ENCODE peak calls at places on chromosomes 2 and 18, in six cellular contexts. S, A, V, Y, O and J are unnamed samples.

GRCh38 chr2:157052685-157053224 is 204.8 kb upstream of the GALNT5 start:
- DNase-seq in S (peak; percentile 87), A (no peak), V (peak; percentile 54), Y (no peak), O (no peak), J (no peak)

GRCh38 chr18:62784966-62785413 is 69.6 kb downstream of the PHLPP1 start:
- DNase-seq in S (peak; percentile 84), A (peak; percentile 53), V (peak; percentile 88), Y (no peak), O (no peak), J (peak; percentile 39)

GRCh38 chr2:133241231-133241575 is 327.1 kb downstream of the NCKAP5 start:
- DNase-seq in S (peak; percentile 91), A (no peak), V (peak; percentile 34), Y (no peak), O (no peak), J (no peak)

GRCh38 chr18:30991397-30991796 is 51.1 kb downstream of the DSC3 start:
- DNase-seq in S (no peak), A (no peak), V (no peak), Y (no peak), O (no peak), J (no peak)

GRCh38 chr2:221635949-221636348 is 63.8 kb upstream of the EPHA4 start:
- DNase-seq in S (no peak), A (peak; percentile 25), V (no peak), Y (no peak), O (no peak), J (no peak)

GRCh38 chr18:50194623-50195532 is at the start of gene MYO5B:
- DNase-seq in S (no peak), A (peak; percentile 64), V (no peak), Y (peak; percentile 58), O (no peak), J (peak; percentile 85)

GRCh38 chr2:79935771-79936657 is 368.5 kb downstream of the LRRTM1 start:
- DNase-seq in S (peak; percentile 84), A (peak; percentile 91), V (peak; percentile 69), Y (peak; percentile 49), O (peak; percentile 29), J (peak; percentile 3)

GRCh38 chr18:21203096-21203495 is 38.9 kb upstream of the GREB1L start:
- DNase-seq in S (no peak), A (no peak), V (no peak), Y (no peak), O (no peak), J (no peak)

GRCh38 chr18:23209796-23210195 is 74.5 kb downstream of the CABLES1 start:
- DNase-seq in S (no peak), A (no peak), V (no peak), Y (no peak), O (no peak), J (no peak)

GRCh38 chr2:34652636-34653035 is 1053.5 kb upstream of the FAM98A start:
- DNase-seq in S (no peak), A (peak; percentile 34), V (peak; percentile 9), Y (peak; percentile 21), O (no peak), J (peak; percentile 42)

GRCh38 chr2:239678186-239678490 is 277.3 kb upstream of the HDAC4 start:
- DNase-seq in S (no peak), A (no peak), V (no peak), Y (no peak), O (no peak), J (no peak)

GRCh38 chr2:43207553-43208300 is 18.7 kb downstream of the ZFP36L2 start:
- DNase-seq in S (no peak), A (no peak), V (no peak), Y (no peak), O (no peak), J (no peak)

GRCh38 chr2:45497355-45497754 is 113.7 kb downstream of the SRBD1 start:
- DNase-seq in S (peak; percentile 43), A (no peak), V (no peak), Y (no peak), O (no peak), J (no peak)

GRCh38 chr2:238240761-238241711 is 1.2 kb upstream of the HES6 start:
- DNase-seq in S (no peak), A (peak; percentile 91), V (peak; percentile 45), Y (peak; percentile 86), O (no peak), J (peak; percentile 11)

GRCh38 chr18:8468911-8469310 is 140.3 kb upstream of the RAB12 start:
- DNase-seq in S (peak; percentile 23), A (no peak), V (no peak), Y (no peak), O (no peak), J (no peak)

GRCh38 chr2:72985136-72985535 is 67.8 kb downstream of the EMX1 start:
- DNase-seq in S (no peak), A (no peak), V (no peak), Y (no peak), O (no peak), J (no peak)

GRCh38 chr2:9089831-9090230 is 86.3 kb upstream of the MBOAT2 start:
- DNase-seq in S (no peak), A (no peak), V (no peak), Y (no peak), O (no peak), J (no peak)

GRCh38 chr2:240551288-240551687 is 6.5 kb downstream of the ANKMY1 start:
- DNase-seq in S (no peak), A (no peak), V (no peak), Y (no peak), O (no peak), J (no peak)

GRCh38 chr18:8798996-8799395 is 93.6 kb downstream of the MTCL1 start:
- DNase-seq in S (no peak), A (no peak), V (peak; percentile 46), Y (no peak), O (no peak), J (no peak)

GRCh38 chr2:119460076-119460475 is 28.4 kb downstream of the TMEM37 start:
- DNase-seq in S (no peak), A (no peak), V (no peak), Y (no peak), O (no peak), J (no peak)

GRCh38 chr2:129936334-129936934 is 43.0 kb upstream of the RAB6C start:
- DNase-seq in S (no peak), A (no peak), V (no peak), Y (no peak), O (no peak), J (peak; percentile 86)

GRCh38 chr2:230690439-230690838 is 22.2 kb upstream of the CAB39 start:
- DNase-seq in S (peak; percentile 43), A (no peak), V (no peak), Y (no peak), O (no peak), J (no peak)

GRCh38 chr2:29192526-29192925 is 77.3 kb downstream of the CLIP4 start:
- DNase-seq in S (peak; percentile 41), A (no peak), V (peak; percentile 74), Y (no peak), O (no peak), J (no peak)

GRCh38 chr18:2570772-2571199 is 519 bp downstream of the METTL4 start:
- DNase-seq in S (peak; percentile 64), A (peak; percentile 82), V (peak; percentile 83), Y (no peak), O (peak; percentile 13), J (peak; percentile 33)

GRCh38 chr2:9261231-9261883 is 54.7 kb downstream of the ASAP2 start:
- DNase-seq in S (no peak), A (peak; percentile 53), V (peak; percentile 57), Y (no peak), O (no peak), J (peak; percentile 10)

GRCh38 chr2:19837235-19837766 is 64.5 kb downstream of the TTC32 start:
- DNase-seq in S (no peak), A (no peak), V (no peak), Y (no peak), O (no peak), J (no peak)

GRCh38 chr18:31176531-31176930 is 13.9 kb upstream of the DSC1 start:
- DNase-seq in S (peak; percentile 2), A (no peak), V (no peak), Y (no peak), O (no peak), J (no peak)

GRCh38 chr18:49023281-49023937 is 72.6 kb upstream of the SMAD7 start:
- DNase-seq in S (no peak), A (no peak), V (no peak), Y (no peak), O (no peak), J (no peak)

GRCh38 chr2:135875491-135876065 is 665 bp downstream of the MCM6 start:
- DNase-seq in S (peak; percentile 60), A (peak; percentile 76), V (peak; percentile 74), Y (peak; percentile 57), O (no peak), J (peak; percentile 25)
- H3K4ac ChIP-seq in S (peak overlapping the region; percentile 11), A (no peak overlapping the region), V (no peak overlapping the region), Y (peak overlapping the region; percentile 54), O (no peak overlapping the region), J (peak overlapping the region; percentile 74)

GRCh38 chr18:66603941-66604627 is at the start of gene CDH19:
- DNase-seq in S (no peak), A (no peak), V (peak; percentile 16), Y (no peak), O (no peak), J (no peak)
- H3K4me3 ChIP-seq in S (no peak within 1 kb of the TSS), A (no peak within 1 kb of the TSS), V (no peak within 1 kb of the TSS), Y (no peak within 1 kb of the TSS), O (no peak within 1 kb of the TSS), J (no peak within 1 kb of the TSS)

GRCh38 chr2:85248741-85249524 is 78.9 kb downstream of the TGOLN2 start:
- DNase-seq in S (peak; percentile 94), A (peak; percentile 61), V (peak; percentile 94), Y (no peak), O (no peak), J (peak; percentile 10)
- H3K4ac ChIP-seq in S (peak overlapping the region; percentile 89), A (no peak overlapping the region), V (peak overlapping the region; percentile 82), Y (no peak overlapping the region), O (peak overlapping the region; percentile 3), J (no peak overlapping the region)

GRCh38 chr2:37915773-37916172 is 9.3 kb upstream of the RMDN2 start:
- DNase-seq in S (no peak), A (no peak), V (no peak), Y (no peak), O (no peak), J (no peak)

GRCh38 chr2:37914340-37914739 is 10.7 kb upstream of the RMDN2 start:
- DNase-seq in S (no peak), A (no peak), V (no peak), Y (no peak), O (no peak), J (no peak)

GRCh38 chr2:37912056-37912455 is 13.0 kb upstream of the RMDN2 start:
- DNase-seq in S (peak; percentile 72), A (no peak), V (no peak), Y (no peak), O (no peak), J (no peak)

GRCh38 chr2:37907480-37908070 is 17.5 kb upstream of the RMDN2 start:
- DNase-seq in S (no peak), A (no peak), V (no peak), Y (no peak), O (no peak), J (no peak)

DNA sequence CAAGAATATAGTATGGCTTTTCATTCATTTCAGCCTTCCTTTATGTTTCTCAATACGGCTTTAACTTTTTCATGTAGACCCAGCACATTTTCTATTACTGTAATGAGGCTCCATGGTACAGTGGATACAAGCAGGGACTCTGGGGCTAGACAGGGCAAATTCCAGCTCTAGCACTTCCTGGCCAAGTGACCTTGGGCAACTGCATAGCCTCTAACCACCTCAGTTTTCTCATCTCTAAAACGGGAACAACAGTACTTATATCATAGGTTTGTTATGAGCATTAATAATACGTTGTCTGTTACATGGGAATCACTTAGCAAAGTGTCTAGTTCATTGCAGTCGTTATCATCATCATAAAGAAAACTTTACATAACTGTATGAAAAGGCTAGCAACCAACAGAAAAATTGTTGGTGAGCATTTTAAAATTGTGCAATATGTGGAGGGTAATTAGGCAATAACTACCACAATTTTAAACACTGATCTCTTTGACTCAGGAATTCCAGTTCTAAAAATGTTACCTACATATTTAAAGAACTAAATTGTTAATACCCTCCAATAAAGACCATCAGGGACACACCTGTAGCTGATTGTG is 13.7 kb upstream of the RMDN2 start:
- DNase-seq in S (no peak), A (no peak), V (no peak), Y (no peak), O (no peak), J (peak; percentile 62)
- H3K4me3 ChIP-seq in S (no peak overlapping the region), A (no peak overlapping the region), V (no peak overlapping the region), Y (no peak overlapping the region), O (no peak overlapping the region), J (no peak overlapping the region)